ENCODE peak calls at places on chromosome 20, in five cellular contexts. Q, A, E, L and N are unnamed samples.

GRCh38 chr20:51354769-51355319 is 187.7 kb downstream of the NFATC2 start:
- DNase-seq in Q (no peak), A (peak), E (peak), L (no peak), N (no peak)

GRCh38 chr20:34980543-34981213 is 25.0 kb downstream of the MYH7B start:
- DNase-seq in Q (peak), A (no peak), E (no peak), L (no peak), N (no peak)

GRCh38 chr20:47202765-47203667 is 153.5 kb downstream of the ZMYND8 start:
- DNase-seq in Q (no peak), A (no peak), E (no peak), L (no peak), N (peak)

GRCh38 chr20:7967199-7967844 is 27.1 kb upstream of the HAO1 start:
- DNase-seq in Q (no peak), A (no peak), E (no peak), L (no peak), N (no peak)

GRCh38 chr20:51769941-51770615 is 1.9 kb upstream of the ATP9A start:
- DNase-seq in Q (no peak), A (peak), E (no peak), L (no peak), N (no peak)

GRCh38 chr20:40607927-40608326 is 81.1 kb downstream of the MAFB start:
- DNase-seq in Q (no peak), A (no peak), E (no peak), L (no peak), N (no peak)

GRCh38 chr20:34364013-34364382 is 925 bp downstream of the ITCH start:
- DNase-seq in Q (no peak), A (peak), E (peak), L (no peak), N (peak)

GRCh38 chr20:17315491-17316231 is 88.8 kb downstream of the PCSK2 start:
- DNase-seq in Q (no peak), A (no peak), E (no peak), L (no peak), N (no peak)

GRCh38 chr20:42598586-42598985 is 591.1 kb downstream of the PTPRT start:
- DNase-seq in Q (no peak), A (no peak), E (no peak), L (no peak), N (no peak)

GRCh38 chr20:59574308-59574707 is 30.0 kb upstream of the PHACTR3 start:
- DNase-seq in Q (no peak), A (no peak), E (no peak), L (no peak), N (no peak)

GRCh38 chr20:10077081-10077471 is 42.3 kb downstream of the ANKEF1 start:
- DNase-seq in Q (peak), A (no peak), E (no peak), L (no peak), N (no peak)

GRCh38 chr20:45848969-45849582 is 8.1 kb downstream of the ACOT8 start:
- DNase-seq in Q (no peak), A (no peak), E (no peak), L (no peak), N (no peak)

GRCh38 chr20:46661659-46662058 is 10.4 kb upstream of the SLC13A3 start:
- DNase-seq in Q (no peak), A (no peak), E (no peak), L (no peak), N (no peak)

GRCh38 chr20:43541214-43541613 is 17.6 kb upstream of the SGK2 start:
- DNase-seq in Q (no peak), A (no peak), E (no peak), L (no peak), N (no peak)

GRCh38 chr20:48453477-48454093 is 374.2 kb downstream of the PREX1 start:
- DNase-seq in Q (no peak), A (no peak), E (no peak), L (no peak), N (no peak)

GRCh38 chr20:18734525-18735189 is 78.9 kb upstream of the SCP2D1 start:
- DNase-seq in Q (no peak), A (no peak), E (peak), L (no peak), N (no peak)

GRCh38 chr20:33407251-33407650 is 5.9 kb upstream of the CDK5RAP1 start:
- DNase-seq in Q (no peak), A (no peak), E (no peak), L (no peak), N (peak)

GRCh38 chr20:24132246-24132645 is 143.7 kb upstream of the GGTLC1 start:
- DNase-seq in Q (no peak), A (no peak), E (no peak), L (no peak), N (no peak)

GRCh38 chr20:24134930-24135329 is 146.4 kb upstream of the GGTLC1 start:
- DNase-seq in Q (no peak), A (no peak), E (no peak), L (no peak), N (no peak)

GRCh38 chr20:24134284-24134683 is 145.7 kb upstream of the GGTLC1 start:
- DNase-seq in Q (no peak), A (no peak), E (no peak), L (no peak), N (no peak)

GRCh38 chr20:24131684-24132083 is 143.1 kb upstream of the GGTLC1 start:
- DNase-seq in Q (no peak), A (peak), E (no peak), L (no peak), N (no peak)

DNA sequence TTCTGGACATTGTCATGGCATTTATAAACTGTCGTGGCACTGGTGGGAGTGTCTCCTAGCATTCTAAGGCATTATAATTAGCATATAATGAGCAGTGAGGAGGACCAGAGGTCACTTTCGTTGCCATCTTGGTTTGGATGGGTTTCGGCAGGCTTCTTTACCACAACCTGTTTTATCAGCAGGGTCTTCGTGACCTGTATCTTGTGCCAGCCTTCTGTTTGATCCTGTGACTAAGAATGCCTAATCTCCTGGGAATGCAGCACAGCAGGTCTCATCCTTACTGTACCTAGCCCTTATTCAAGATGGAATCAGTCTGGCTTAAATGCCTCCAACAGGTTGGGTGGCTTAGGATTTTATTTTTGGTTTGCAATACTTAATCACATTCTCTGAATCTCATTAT is 142.7 kb upstream of the GGTLC1 start:
- DNase-seq in Q (no peak), A (no peak), E (no peak), L (no peak), N (no peak)
- TF ChIP-seq POLR2A in Q (no peak), A (no peak), E (no peak), L (no peak), N (no peak)

DNA sequence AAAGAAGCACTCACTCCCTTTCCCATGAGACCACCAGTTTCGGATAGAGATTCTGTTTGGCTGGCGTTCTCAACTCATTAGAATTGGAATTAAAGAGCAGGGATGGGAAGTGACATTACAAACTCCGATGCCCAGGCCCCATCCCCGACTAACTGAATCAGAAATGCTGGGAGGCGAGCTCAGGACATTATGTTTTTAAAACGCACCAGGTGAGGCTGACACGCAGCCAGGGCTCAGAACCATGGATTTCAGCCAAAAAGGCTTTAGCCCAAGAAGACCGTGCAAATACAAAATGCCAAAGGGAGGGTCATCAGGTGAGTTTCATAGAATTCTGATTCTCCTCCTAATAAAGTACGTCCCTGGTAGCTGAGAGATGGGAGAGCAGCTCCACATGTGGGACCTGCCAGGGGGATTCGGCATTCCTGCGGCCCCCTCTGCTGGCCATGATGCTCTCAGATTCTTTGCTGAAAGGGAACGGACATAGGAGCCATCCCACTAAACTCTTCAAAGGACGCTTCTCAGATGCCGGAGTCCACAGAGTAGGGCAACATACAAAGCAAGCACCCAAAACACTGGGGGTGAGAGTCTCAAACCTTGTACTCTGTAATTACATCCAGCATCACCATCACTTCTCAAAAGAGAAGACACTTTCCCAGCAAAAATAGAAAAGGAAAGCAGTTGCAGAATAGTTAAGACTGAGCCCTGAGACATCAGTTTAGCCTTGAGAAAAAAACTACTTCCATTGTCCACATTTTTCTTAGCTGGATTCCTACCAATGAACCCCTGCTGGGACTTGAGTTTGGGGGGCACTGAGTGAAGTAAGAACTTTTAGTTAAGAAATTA is 205.2 kb downstream of the BMP7 start:
- DNase-seq in Q (peak), A (no peak), E (peak), L (no peak), N (peak)
- TF ChIP-seq CTCF in Q (peak), A (no peak), E (peak), L (no peak), N (peak)

DNA sequence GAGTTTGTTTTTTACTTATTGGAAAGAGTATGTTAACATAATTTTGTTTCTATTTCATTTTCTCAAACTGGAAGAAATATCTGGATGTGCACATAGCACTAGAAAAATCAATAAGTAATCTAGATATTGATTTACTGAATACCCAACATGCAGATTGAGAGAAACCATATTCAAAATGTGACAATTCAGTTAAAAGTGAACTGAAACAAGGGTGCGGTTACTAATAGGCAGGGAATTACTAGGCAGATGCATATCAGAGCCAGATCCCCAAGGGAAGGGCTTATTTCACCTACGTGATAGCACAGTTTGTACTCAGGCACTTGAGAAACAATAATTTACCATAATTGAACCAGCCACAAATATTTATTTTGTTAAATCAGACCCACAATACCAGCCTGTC is 493.1 kb upstream of the FLRT3 start:
- DNase-seq in Q (no peak), A (no peak), E (no peak), L (peak), N (no peak)
- TF ChIP-seq MYC in Q (no peak), A (no peak), E (no peak), L (no peak), N (no peak)

GRCh38 chr20:31547017-31547675 is 32.9 kb downstream of the HM13 start:
- DNase-seq in Q (peak), A (peak), E (no peak), L (peak), N (peak)
- TF ChIP-seq POLR2A in Q (peak), A (peak), E (no peak), L (peak), N (peak)

DNA sequence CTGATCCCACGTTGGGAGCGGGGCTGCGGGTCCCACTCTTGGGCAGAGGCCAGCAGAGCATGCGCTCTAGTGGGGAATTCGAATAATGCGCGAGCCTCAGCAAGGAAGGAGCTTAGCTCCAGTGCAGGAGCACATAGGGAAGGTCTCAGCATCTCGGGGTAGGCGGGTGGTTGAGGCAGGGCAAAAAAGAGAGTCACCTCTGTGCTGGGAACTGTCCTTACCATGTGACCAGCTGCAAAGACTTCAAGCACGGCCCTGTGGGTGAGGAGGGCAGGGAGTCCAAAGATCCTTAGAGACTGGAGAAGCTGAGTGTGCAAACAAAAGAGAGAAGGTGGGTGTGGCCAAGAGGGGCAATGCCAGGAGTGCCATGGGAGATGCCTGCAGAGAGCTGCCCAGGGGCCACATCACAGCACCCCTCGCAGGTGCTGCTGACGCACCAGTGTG is 79.2 kb upstream of the CD93 start:
- DNase-seq in Q (peak), A (no peak), E (no peak), L (no peak), N (no peak)
- TF ChIP-seq CTCF in Q (peak), A (no peak), E (no peak), L (no peak), N (peak)

DNA sequence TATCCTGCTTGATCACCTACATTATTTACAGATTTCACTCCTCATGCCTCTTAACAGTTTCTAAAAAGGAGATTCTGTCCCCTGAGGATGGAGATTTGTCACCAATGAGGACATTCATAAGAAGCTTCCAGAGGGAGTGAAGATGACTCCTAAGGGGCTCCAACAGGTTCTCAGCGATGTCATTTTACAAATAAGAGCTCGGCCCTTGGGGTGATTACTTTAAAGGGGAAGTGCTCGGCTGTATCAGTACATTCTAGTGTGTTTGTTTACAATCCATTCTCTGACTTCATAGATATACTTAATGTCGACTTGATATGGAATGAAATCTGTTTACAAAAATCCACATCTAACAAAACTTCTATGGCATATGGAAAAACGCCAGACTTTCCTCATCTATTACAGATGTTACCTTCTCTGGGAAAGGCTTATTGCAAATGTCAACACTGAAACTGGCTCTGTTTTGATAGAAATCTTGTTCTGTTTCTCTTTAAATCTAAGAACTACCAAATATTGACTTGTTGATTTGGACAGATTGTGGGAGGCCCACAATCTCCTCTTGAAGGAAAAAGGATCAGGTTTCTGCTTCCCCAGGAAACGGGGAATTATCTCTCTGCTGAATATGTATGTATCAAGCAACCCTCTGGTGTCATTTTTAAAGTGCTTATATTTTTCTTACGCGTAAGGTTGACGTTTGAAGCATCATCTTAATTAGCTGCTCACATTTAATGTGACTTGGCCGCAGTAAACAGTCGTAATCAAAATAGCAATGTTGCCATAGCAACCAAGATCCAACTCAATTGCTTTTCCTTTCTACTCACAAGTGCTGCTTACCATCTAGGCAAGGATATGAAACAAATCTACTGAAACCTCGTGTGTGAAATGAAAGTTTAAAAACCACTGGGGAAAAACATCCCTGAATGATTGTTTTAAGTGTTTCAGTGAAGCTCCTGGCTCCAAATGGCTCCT is 95.8 kb downstream of the SHLD1 start:
- DNase-seq in Q (no peak), A (no peak), E (peak), L (peak), N (no peak)
- TF ChIP-seq MYC in Q (no peak), A (no peak), E (no peak), L (no peak), N (no peak)

DNA sequence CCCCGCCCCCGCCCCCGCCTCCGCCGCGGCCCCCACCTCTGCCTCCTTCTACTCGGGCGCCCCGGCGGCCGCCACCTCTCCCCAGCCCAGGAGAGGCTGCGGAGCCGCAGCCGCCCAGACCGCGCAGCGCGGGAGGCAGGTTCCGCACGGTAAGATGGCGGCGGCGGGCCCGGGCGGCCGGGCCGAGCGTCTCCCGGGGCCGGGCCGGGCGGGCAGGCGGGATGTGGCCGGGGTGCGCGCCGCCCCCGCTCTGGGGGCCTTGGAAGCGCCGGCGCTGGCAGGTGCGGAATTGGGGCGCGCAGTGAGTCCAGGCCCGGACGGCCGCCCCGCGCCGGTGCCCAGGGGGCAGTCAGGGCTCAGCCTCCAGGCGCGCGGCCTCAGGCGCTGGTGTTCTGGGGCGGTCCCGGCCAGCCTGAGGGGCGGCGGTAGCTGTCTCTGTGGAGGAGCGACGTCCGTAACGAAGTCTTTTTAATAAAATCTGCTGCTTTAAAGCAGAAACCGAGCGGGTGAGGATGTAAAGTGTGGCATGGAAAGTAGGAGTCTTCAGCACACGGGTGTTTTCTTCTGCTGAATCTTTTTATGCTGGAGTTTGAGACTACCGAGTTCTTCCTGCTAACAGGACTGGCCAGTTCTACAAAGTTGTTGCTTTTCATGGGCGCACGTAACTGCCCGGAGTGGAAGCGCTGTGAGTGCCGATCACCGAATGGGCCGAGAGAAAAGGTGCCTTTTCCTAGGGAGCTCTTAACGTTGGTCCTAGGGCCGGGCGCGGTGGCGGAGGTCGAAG is at the start of gene GID8:
- DNase-seq in Q (no peak), A (peak), E (peak), L (no peak), N (peak)
- TF ChIP-seq POLR2A in Q (no peak), A (no peak), E (no peak), L (peak), N (no peak)

DNA sequence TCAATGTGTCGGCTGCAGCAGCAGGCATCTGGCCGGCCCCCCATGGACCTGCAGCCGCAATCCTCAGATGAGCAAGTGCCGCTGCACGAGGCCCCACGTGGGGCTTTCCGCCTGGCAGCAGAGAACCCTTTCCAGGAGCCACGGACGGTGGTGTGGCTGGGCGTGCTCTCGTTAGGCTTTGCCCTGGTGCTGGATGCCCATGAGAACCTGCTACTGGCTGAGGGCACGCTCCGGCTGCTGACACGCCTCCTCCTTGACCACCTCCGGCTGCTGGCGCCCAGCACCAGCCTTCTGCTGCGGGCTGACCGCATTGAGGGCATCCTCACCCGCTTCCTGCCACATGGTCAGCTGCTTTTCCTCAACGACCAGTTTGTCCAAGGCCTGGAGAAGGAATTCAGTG is 3.5 kb downstream of the AP5S1 start:
- DNase-seq in Q (no peak), A (no peak), E (no peak), L (no peak), N (no peak)
- TF ChIP-seq CTCF in Q (no peak), A (no peak), E (no peak), L (no peak), N (no peak)